ENCODE peak calls at places on chromosomes 7 and 10, in seven cellular contexts. One of them, this sample, is unnamed.

GRCh38 chr7:131619336-131620305 is 63.2 kb upstream of the PODXL start:
- DNase-seq in brain microvascular endothelial cell: no peak
- DNase-seq in WTC11: no peak
- DNase-seq in RWPE1: no peak
- DNase-seq in H9: no peak
- DNase-seq in spleen: no peak
- DNase-seq in heart left ventricle: no peak
- DNase-seq in this sample: no peak

GRCh38 chr10:74900297-74900696 is 73.9 kb downstream of the KAT6B start:
- DNase-seq in spleen: no peak
- DNase-seq in brain microvascular endothelial cell: no peak
- DNase-seq in H9: no peak
- DNase-seq in WTC11: no peak
- DNase-seq in heart left ventricle: no peak
- DNase-seq in RWPE1: no peak
- DNase-seq in this sample: no peak

GRCh38 chr10:71433116-71433982 is 36.6 kb downstream of the CDH23 start:
- DNase-seq in heart left ventricle: peak; percentile 9
- DNase-seq in RWPE1: no peak
- DNase-seq in H9: peak; percentile 15
- DNase-seq in brain microvascular endothelial cell: no peak
- DNase-seq in WTC11: no peak
- DNase-seq in spleen: peak; percentile 42
- DNase-seq in this sample: no peak

GRCh38 chr7:143495806-143496672 is 18.4 kb downstream of the TAS2R41 start:
- DNase-seq in heart left ventricle: no peak
- DNase-seq in spleen: no peak
- DNase-seq in RWPE1: no peak
- DNase-seq in H9: no peak
- DNase-seq in brain microvascular endothelial cell: no peak
- DNase-seq in WTC11: no peak
- DNase-seq in this sample: no peak

GRCh38 chr10:5876181-5876768 is 13.4 kb downstream of the ANKRD16 start:
- DNase-seq in spleen: peak; percentile 16
- DNase-seq in H9: no peak
- DNase-seq in brain microvascular endothelial cell: no peak
- DNase-seq in RWPE1: no peak
- DNase-seq in WTC11: no peak
- DNase-seq in heart left ventricle: no peak
- DNase-seq in this sample: no peak

GRCh38 chr10:44510716-44511115 is 125.8 kb upstream of the CXCL12 start:
- DNase-seq in brain microvascular endothelial cell: peak; percentile 20
- DNase-seq in RWPE1: no peak
- DNase-seq in H9: no peak
- DNase-seq in heart left ventricle: no peak
- DNase-seq in spleen: no peak
- DNase-seq in WTC11: no peak
- DNase-seq in this sample: no peak

GRCh38 chr7:94908204-94909022 is 1.0 kb downstream of the PPP1R9A start:
- DNase-seq in RWPE1: peak; percentile 5
- DNase-seq in brain microvascular endothelial cell: no peak
- DNase-seq in spleen: peak; percentile 72
- DNase-seq in WTC11: peak; percentile 64
- DNase-seq in H9: peak; percentile 72
- DNase-seq in heart left ventricle: peak; percentile 19
- DNase-seq in this sample: no peak

GRCh38 chr7:44975331-44976039 is 3.3 kb downstream of the MYO1G start:
- DNase-seq in spleen: no peak
- DNase-seq in heart left ventricle: no peak
- DNase-seq in brain microvascular endothelial cell: no peak
- DNase-seq in WTC11: no peak
- DNase-seq in RWPE1: no peak
- DNase-seq in H9: no peak
- DNase-seq in this sample: no peak

GRCh38 chr7:151275813-151276577 is 27.5 kb upstream of the SMARCD3 start:
- DNase-seq in WTC11: no peak
- DNase-seq in heart left ventricle: no peak
- DNase-seq in H9: no peak
- DNase-seq in RWPE1: no peak
- DNase-seq in brain microvascular endothelial cell: no peak
- DNase-seq in spleen: no peak
- DNase-seq in this sample: no peak

GRCh38 chr7:30074422-30075030 is 46.3 kb downstream of the PLEKHA8 start:
- DNase-seq in RWPE1: peak; percentile 48
- DNase-seq in brain microvascular endothelial cell: no peak
- DNase-seq in H9: no peak
- DNase-seq in heart left ventricle: no peak
- DNase-seq in WTC11: no peak
- DNase-seq in spleen: no peak
- DNase-seq in this sample: no peak

GRCh38 chr7:90723233-90723632 is 127.1 kb downstream of the CDK14 start:
- DNase-seq in WTC11: no peak
- DNase-seq in H9: no peak
- DNase-seq in heart left ventricle: no peak
- DNase-seq in spleen: no peak
- DNase-seq in RWPE1: no peak
- DNase-seq in brain microvascular endothelial cell: no peak
- DNase-seq in this sample: no peak

GRCh38 chr7:135178364-135178763 is 7.9 kb upstream of the CYREN start:
- DNase-seq in brain microvascular endothelial cell: no peak
- DNase-seq in spleen: no peak
- DNase-seq in WTC11: no peak
- DNase-seq in RWPE1: no peak
- DNase-seq in heart left ventricle: no peak
- DNase-seq in H9: no peak
- DNase-seq in this sample: no peak

GRCh38 chr10:63553031-63553430 is 31.8 kb downstream of the REEP3 start:
- DNase-seq in RWPE1: peak; percentile 66
- DNase-seq in heart left ventricle: no peak
- DNase-seq in brain microvascular endothelial cell: peak; percentile 75
- DNase-seq in WTC11: no peak
- DNase-seq in H9: no peak
- DNase-seq in spleen: no peak
- DNase-seq in this sample: no peak

GRCh38 chr7:30348083-30348560 is 63.7 kb downstream of the ZNRF2 start:
- DNase-seq in WTC11: no peak
- DNase-seq in brain microvascular endothelial cell: peak; percentile 76
- DNase-seq in H9: no peak
- DNase-seq in heart left ventricle: no peak
- DNase-seq in spleen: no peak
- DNase-seq in RWPE1: peak; percentile 59
- DNase-seq in this sample: no peak

GRCh38 chr10:50324680-50325393 is 73.5 kb upstream of the ASAH2 start:
- DNase-seq in RWPE1: no peak
- DNase-seq in spleen: no peak
- DNase-seq in brain microvascular endothelial cell: no peak
- DNase-seq in H9: no peak
- DNase-seq in heart left ventricle: no peak
- DNase-seq in WTC11: no peak
- DNase-seq in this sample: no peak

GRCh38 chr7:144824360-144824759 is 11.5 kb downstream of the TPK1 start:
- DNase-seq in heart left ventricle: no peak
- DNase-seq in WTC11: no peak
- DNase-seq in H9: no peak
- DNase-seq in RWPE1: peak; percentile 59
- DNase-seq in brain microvascular endothelial cell: peak; percentile 8
- DNase-seq in spleen: no peak
- DNase-seq in this sample: no peak

GRCh38 chr10:46547881-46548780 is 8.3 kb downstream of the GPRIN2 start:
- DNase-seq in brain microvascular endothelial cell: no peak
- DNase-seq in H9: peak; percentile 31
- DNase-seq in WTC11: peak; percentile 9
- DNase-seq in RWPE1: no peak
- DNase-seq in spleen: peak; percentile 70
- DNase-seq in heart left ventricle: peak; percentile 18
- DNase-seq in this sample: peak; percentile 95

GRCh38 chr10:83539528-83540308 is 599.6 kb upstream of the GHITM start:
- DNase-seq in spleen: no peak
- DNase-seq in RWPE1: no peak
- DNase-seq in brain microvascular endothelial cell: no peak
- DNase-seq in H9: peak; percentile 48
- DNase-seq in WTC11: no peak
- DNase-seq in heart left ventricle: peak; percentile 87
- DNase-seq in this sample: no peak

GRCh38 chr7:104264281-104264680 is 56.5 kb upstream of the ORC5 start:
- DNase-seq in heart left ventricle: no peak
- DNase-seq in RWPE1: peak; percentile 30
- DNase-seq in spleen: no peak
- DNase-seq in WTC11: no peak
- DNase-seq in H9: no peak
- DNase-seq in brain microvascular endothelial cell: peak; percentile 48
- DNase-seq in this sample: no peak

GRCh38 chr7:114825423-114825951 is 96.4 kb upstream of the MDFIC start:
- DNase-seq in brain microvascular endothelial cell: no peak
- DNase-seq in WTC11: peak; percentile 29
- DNase-seq in RWPE1: no peak
- DNase-seq in H9: peak; percentile 71
- DNase-seq in spleen: no peak
- DNase-seq in heart left ventricle: no peak
- DNase-seq in this sample: no peak
- TF ChIP-seq CTCF in brain microvascular endothelial cell: no peak
- TF ChIP-seq CTCF in WTC11: no peak
- TF ChIP-seq CTCF in RWPE1: no peak
- TF ChIP-seq CTCF in H9: peak; percentile 54
- TF ChIP-seq CTCF in spleen: no peak
- TF ChIP-seq CTCF in heart left ventricle: no peak
- TF ChIP-seq CTCF in this sample: no peak

DNA sequence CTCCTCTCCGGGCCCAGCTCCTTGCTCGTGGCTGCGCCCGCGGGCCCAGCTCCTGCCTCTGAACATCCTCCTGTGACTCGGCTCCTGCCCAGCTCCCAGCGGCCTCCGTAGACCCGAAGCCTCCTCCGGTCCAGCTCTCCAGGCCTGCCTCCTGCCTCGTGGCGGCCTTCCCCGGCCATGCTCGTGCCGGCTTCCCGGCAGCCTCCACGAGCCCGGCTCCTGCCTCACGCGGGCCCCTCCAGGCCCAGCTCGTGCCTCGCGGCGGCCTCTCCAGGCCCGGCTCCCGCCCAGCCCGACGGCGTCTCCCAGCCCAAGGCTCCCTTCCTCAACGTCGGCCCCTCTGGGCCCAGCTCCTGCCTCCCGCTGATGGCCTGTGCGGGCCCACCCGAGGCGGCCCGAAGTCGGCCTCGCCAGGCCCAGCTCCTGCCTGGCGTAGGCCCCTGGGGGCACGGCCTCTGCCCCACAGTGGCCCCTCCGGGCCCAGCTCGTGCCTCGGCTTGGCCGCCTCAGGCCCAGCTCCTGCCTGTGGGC is 16.9 kb upstream of the TMEM248 start:
- DNase-seq in RWPE1: no peak
- DNase-seq in heart left ventricle: no peak
- DNase-seq in spleen: no peak
- DNase-seq in brain microvascular endothelial cell: no peak
- DNase-seq in WTC11: no peak
- DNase-seq in H9: peak; percentile 27
- DNase-seq in this sample: no peak
- TF ChIP-seq CTCF in RWPE1: no peak
- TF ChIP-seq CTCF in heart left ventricle: no peak
- TF ChIP-seq CTCF in spleen: no peak
- TF ChIP-seq CTCF in brain microvascular endothelial cell: no peak
- TF ChIP-seq CTCF in WTC11: no peak
- TF ChIP-seq CTCF in H9: no peak
- TF ChIP-seq CTCF in this sample: no peak

GRCh38 chr7:34844936-34845665 is 187.1 kb downstream of the NPSR1 start:
- DNase-seq in RWPE1: no peak
- DNase-seq in H9: no peak
- DNase-seq in WTC11: no peak
- DNase-seq in spleen: no peak
- DNase-seq in brain microvascular endothelial cell: no peak
- DNase-seq in heart left ventricle: no peak
- DNase-seq in this sample: no peak

GRCh38 chr7:34844401-34844800 is 186.4 kb downstream of the NPSR1 start:
- DNase-seq in brain microvascular endothelial cell: no peak
- DNase-seq in WTC11: no peak
- DNase-seq in spleen: no peak
- DNase-seq in heart left ventricle: no peak
- DNase-seq in H9: no peak
- DNase-seq in RWPE1: no peak
- DNase-seq in this sample: no peak

GRCh38 chr7:34848670-34849069 is 188.6 kb downstream of the DPY19L1 start:
- DNase-seq in RWPE1: no peak
- DNase-seq in heart left ventricle: no peak
- DNase-seq in H9: no peak
- DNase-seq in spleen: no peak
- DNase-seq in brain microvascular endothelial cell: no peak
- DNase-seq in WTC11: no peak
- DNase-seq in this sample: no peak

GRCh38 chr7:34846976-34847375 is 189.0 kb downstream of the NPSR1 start:
- DNase-seq in spleen: no peak
- DNase-seq in brain microvascular endothelial cell: no peak
- DNase-seq in RWPE1: no peak
- DNase-seq in heart left ventricle: no peak
- DNase-seq in WTC11: no peak
- DNase-seq in H9: no peak
- DNase-seq in this sample: no peak

DNA sequence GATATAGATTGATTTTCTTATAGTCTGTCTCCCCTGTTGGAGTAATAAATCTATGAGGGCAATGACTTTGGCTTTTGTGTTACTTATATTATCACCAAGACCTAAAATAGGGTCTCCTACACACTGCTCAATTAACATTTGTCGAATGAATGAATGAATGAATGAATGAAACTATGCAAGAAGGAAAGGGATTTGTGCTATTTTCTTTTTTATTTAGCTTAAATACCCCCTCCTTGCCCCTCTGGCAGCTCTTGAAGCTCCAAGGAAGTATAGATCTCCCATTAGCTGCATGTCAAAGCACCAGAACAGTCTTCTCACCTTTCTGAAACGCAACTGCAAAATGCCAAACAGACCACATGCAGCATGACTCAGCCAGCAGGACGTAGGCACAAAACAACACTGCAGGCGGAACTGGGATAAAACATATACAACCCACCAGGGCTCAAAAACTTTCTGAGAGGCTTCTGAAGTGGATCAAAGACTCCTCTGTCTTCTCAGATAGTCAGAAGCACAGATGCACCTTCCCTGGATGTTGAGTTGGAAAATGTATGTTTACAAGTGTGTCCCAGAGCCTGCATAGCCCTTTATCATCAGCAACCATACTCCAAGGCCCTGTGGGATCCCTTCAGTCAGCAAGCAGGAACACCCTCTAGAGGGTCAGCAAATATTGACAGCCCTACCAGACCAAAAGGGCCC is 187.8 kb downstream of the NPSR1 start:
- DNase-seq in RWPE1: peak; percentile 25
- DNase-seq in WTC11: no peak
- DNase-seq in brain microvascular endothelial cell: peak; percentile 35
- DNase-seq in heart left ventricle: no peak
- DNase-seq in spleen: no peak
- DNase-seq in H9: no peak
- DNase-seq in this sample: no peak
- TF ChIP-seq CTCF in RWPE1: no peak
- TF ChIP-seq CTCF in WTC11: no peak
- TF ChIP-seq CTCF in brain microvascular endothelial cell: no peak
- TF ChIP-seq CTCF in heart left ventricle: no peak
- TF ChIP-seq CTCF in spleen: no peak
- TF ChIP-seq CTCF in H9: peak; percentile 36
- TF ChIP-seq CTCF in this sample: no peak

DNA sequence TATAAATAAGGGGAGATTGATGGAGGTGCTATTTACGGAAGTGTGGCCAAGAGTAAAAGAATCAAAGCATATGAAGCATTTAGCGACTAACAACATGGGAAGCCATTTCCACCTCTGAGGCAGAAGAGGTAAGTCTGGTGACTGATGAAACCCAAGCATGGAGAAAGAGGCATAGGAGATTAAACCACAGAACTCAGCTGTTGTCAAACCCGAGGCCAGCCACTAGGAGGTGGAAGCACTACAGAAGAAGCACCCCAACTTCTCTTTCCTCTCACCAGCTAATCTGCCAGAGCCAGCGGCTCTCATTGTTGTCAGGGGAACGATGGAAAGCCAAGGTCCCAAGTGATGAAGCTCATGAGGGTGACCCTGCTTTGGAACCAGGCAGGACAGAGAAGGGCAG is 19.6 kb upstream of the CNTNAP2 start:
- DNase-seq in WTC11: peak; percentile 68
- DNase-seq in RWPE1: no peak
- DNase-seq in spleen: no peak
- DNase-seq in brain microvascular endothelial cell: no peak
- DNase-seq in heart left ventricle: no peak
- DNase-seq in H9: peak; percentile 78
- DNase-seq in this sample: no peak
- TF ChIP-seq CTCF in WTC11: peak; percentile 26
- TF ChIP-seq CTCF in RWPE1: no peak
- TF ChIP-seq CTCF in spleen: no peak
- TF ChIP-seq CTCF in brain microvascular endothelial cell: peak; percentile 44
- TF ChIP-seq CTCF in heart left ventricle: no peak
- TF ChIP-seq CTCF in H9: peak; percentile 75
- TF ChIP-seq CTCF in this sample: peak; percentile 16